ENCODE peak calls at places on chromosomes 5 and 9, in four cellular contexts. One of them, this sample, is unnamed.

GRCh38 chr5:1404062-1404461 is 41.2 kb downstream of the SLC6A3 start:
- DNase-seq in K562: no peak
- DNase-seq in HepG2: no peak
- DNase-seq in H1: no peak
- DNase-seq in this sample: no peak

GRCh38 chr9:95284152-95284551 is 33.4 kb downstream of the FANCC start:
- DNase-seq in H1: no peak
- DNase-seq in HepG2: no peak
- DNase-seq in K562: no peak
- DNase-seq in this sample: no peak

GRCh38 chr5:60633336-60633735 is 66.6 kb downstream of the DEPDC1B start:
- DNase-seq in HepG2: no peak
- DNase-seq in H1: no peak
- DNase-seq in K562: no peak
- DNase-seq in this sample: no peak

GRCh38 chr9:127692071-127692470 is 14.7 kb upstream of the CFAP157 start:
- DNase-seq in HepG2: no peak
- DNase-seq in H1: no peak
- DNase-seq in K562: no peak
- DNase-seq in this sample: no peak

GRCh38 chr5:138033916-138034315 is 1.0 kb upstream of the FAM13B start:
- DNase-seq in K562: no peak
- DNase-seq in HepG2: no peak
- DNase-seq in H1: no peak
- DNase-seq in this sample: no peak

GRCh38 chr9:6873862-6874261 is 116.1 kb downstream of the KDM4C start:
- DNase-seq in K562: no peak
- DNase-seq in H1: no peak
- DNase-seq in HepG2: no peak
- DNase-seq in this sample: no peak

GRCh38 chr9:8719833-8720486 is 920.4 kb upstream of the DMAC1 start:
- DNase-seq in HepG2: no peak
- DNase-seq in H1: no peak
- DNase-seq in K562: no peak
- DNase-seq in this sample: no peak

GRCh38 chr5:171317225-171317624 is 8.2 kb downstream of the TLX3 start:
- DNase-seq in HepG2: no peak
- DNase-seq in K562: peak; percentile 25
- DNase-seq in H1: no peak
- DNase-seq in this sample: no peak

GRCh38 chr9:19156026-19156474 is 28.8 kb upstream of the PLIN2 start:
- DNase-seq in H1: no peak
- DNase-seq in HepG2: peak; percentile 87
- DNase-seq in K562: no peak
- DNase-seq in this sample: no peak

GRCh38 chr5:143080407-143080806 is 310.2 kb downstream of the ARHGAP26 start:
- DNase-seq in HepG2: no peak
- DNase-seq in K562: no peak
- DNase-seq in H1: no peak
- DNase-seq in this sample: no peak

GRCh38 chr9:37966443-37967271 is 62.7 kb upstream of the SLC25A51 start:
- DNase-seq in HepG2: peak; percentile 52
- DNase-seq in K562: no peak
- DNase-seq in H1: no peak
- DNase-seq in this sample: no peak

GRCh38 chr5:122915717-122916399 is 70.4 kb downstream of the SNX24 start:
- DNase-seq in HepG2: peak; percentile 13
- DNase-seq in K562: no peak
- DNase-seq in H1: no peak
- DNase-seq in this sample: no peak

GRCh38 chr9:70873506-70873905 is 247.9 kb downstream of the TRPM3 start:
- DNase-seq in K562: no peak
- DNase-seq in H1: no peak
- DNase-seq in HepG2: no peak
- DNase-seq in this sample: no peak

GRCh38 chr5:78497573-78498533 is 137.4 kb downstream of the SCAMP1 start:
- DNase-seq in HepG2: no peak
- DNase-seq in K562: no peak
- DNase-seq in H1: no peak
- DNase-seq in this sample: no peak

GRCh38 chr9:111754800-111755199 is 39.9 kb downstream of the SHOC1 start:
- DNase-seq in HepG2: no peak
- DNase-seq in K562: no peak
- DNase-seq in H1: no peak
- DNase-seq in this sample: no peak

DNA sequence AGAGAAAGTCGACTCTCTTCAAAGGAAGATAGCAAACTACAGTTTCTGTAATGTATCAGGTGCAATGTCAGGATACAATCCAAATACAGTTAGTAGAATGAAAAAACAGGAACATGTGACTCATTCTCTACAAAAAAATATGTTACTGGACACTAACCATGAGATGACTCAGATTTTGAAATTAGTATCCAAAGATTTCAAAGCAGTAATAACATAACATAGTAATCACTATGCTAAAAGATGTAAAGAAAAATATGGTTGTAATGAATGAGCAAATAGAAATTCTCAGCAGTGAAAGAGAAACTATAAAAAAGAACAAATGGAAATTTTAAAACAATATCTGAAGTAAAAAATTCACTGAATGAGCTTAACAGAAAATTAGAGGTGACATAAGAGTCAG is 42.3 kb downstream of the SHOC1 start:
- DNase-seq in K562: no peak
- DNase-seq in HepG2: no peak
- DNase-seq in H1: no peak
- DNase-seq in this sample: no peak
- TF ChIP-seq HDAC6 in K562: no peak
- TF ChIP-seq HDAC6 in HepG2: no peak
- TF ChIP-seq HDAC6 in H1: no peak
- TF ChIP-seq HDAC6 in this sample: no peak

GRCh38 chr5:37842048-37842447 is 2.2 kb upstream of the GDNF start:
- DNase-seq in HepG2: no peak
- DNase-seq in K562: no peak
- DNase-seq in H1: no peak
- DNase-seq in this sample: no peak
- TF ChIP-seq BRCA1 in HepG2: no peak
- TF ChIP-seq BRCA1 in K562: no peak
- TF ChIP-seq BRCA1 in H1: no peak
- TF ChIP-seq BRCA1 in this sample: no peak

DNA sequence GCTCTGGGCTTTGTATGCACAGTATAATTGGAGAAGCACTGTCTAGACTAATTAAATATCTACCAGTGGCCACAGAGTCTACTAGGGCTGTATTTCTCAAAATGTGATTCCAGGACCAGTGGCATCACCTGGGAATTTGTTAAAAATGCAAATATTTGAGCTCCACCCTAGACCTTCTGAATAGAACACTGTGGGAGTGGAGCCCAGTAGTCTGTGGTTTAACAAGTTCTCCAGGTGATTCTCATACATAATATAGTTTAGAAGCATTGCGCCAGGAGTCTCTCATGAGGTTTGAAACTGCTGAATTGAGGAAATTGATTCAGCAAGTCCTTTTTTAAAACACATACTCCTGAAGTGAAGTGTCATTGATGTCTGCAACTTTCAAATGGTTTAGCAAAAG is 74.7 kb downstream of the FCHO2 start:
- DNase-seq in K562: no peak
- DNase-seq in HepG2: no peak
- DNase-seq in H1: no peak
- DNase-seq in this sample: no peak
- TF ChIP-seq HDAC6 in K562: no peak
- TF ChIP-seq HDAC6 in HepG2: no peak
- TF ChIP-seq HDAC6 in H1: no peak
- TF ChIP-seq HDAC6 in this sample: no peak

GRCh38 chr9:108530141-108530540 is 325.6 kb downstream of the ACTL7B start:
- DNase-seq in H1: no peak
- DNase-seq in HepG2: no peak
- DNase-seq in K562: no peak
- DNase-seq in this sample: no peak

GRCh38 chr9:108534741-108535140 is 321.0 kb downstream of the ACTL7B start:
- DNase-seq in H1: no peak
- DNase-seq in K562: no peak
- DNase-seq in HepG2: no peak
- DNase-seq in this sample: no peak

GRCh38 chr9:108537756-108538155 is 318.0 kb downstream of the ACTL7B start:
- DNase-seq in HepG2: no peak
- DNase-seq in H1: no peak
- DNase-seq in K562: no peak
- DNase-seq in this sample: no peak

GRCh38 chr9:108536836-108537601 is 318.8 kb downstream of the ACTL7B start:
- DNase-seq in HepG2: no peak
- DNase-seq in K562: no peak
- DNase-seq in H1: no peak
- DNase-seq in this sample: no peak

GRCh38 chr9:108535526-108535925 is 320.3 kb downstream of the ACTL7B start:
- DNase-seq in H1: no peak
- DNase-seq in HepG2: peak; percentile 9
- DNase-seq in K562: peak; percentile 30
- DNase-seq in this sample: no peak
- TF ChIP-seq BRCA1 in H1: no peak
- TF ChIP-seq BRCA1 in HepG2: no peak
- TF ChIP-seq BRCA1 in K562: no peak
- TF ChIP-seq BRCA1 in this sample: no peak

DNA sequence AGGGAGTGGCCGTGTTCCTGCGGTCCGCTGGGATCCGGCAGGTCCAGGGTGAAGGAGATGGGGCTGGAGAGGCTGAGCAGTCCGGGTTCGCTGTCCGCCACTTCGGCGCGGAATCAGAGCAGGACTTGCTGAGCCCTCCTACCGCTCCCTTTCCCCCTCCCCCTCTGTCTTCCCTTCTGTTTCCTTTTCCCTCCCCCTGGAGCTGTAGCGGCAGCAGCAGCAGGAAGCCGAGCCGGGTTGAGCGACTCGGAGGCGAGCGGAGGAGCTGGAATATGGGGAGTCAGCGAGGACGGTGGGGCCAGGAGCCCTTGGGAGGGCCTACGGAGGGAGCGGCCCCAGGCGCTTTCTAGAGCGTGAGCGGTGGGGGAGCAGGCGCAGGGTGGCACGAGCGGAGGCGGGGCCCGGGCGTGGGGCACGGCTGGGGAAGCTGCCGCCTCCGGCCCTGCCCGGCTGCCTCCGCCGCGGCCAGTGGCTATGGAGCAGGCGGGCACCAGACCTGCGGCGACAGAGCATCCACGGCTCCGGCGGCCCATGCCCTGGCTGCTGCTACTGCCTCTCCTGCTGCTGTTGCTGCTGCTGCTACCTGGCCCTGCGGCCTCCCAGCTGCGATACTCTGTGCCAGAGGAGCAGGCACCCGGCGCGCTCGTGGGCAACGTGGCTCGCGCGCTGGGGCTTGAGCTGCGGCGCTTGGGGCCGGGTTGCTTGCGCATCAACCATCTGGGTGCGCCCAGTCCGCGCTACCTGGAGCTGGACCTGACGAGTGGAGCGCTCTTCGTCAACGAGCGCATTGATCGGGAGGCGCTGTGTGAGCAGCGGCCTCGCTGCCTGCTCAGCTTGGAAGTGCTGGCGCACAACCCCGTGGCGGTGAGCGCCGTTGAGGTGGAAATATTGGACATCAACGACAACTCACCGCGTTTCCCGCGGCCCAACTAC is at the start of gene PCDHAC2:
- DNase-seq in H1: no peak
- DNase-seq in HepG2: no peak
- DNase-seq in K562: no peak
- DNase-seq in this sample: no peak
- TF ChIP-seq HDAC6 in H1: no peak
- TF ChIP-seq HDAC6 in HepG2: no peak
- TF ChIP-seq HDAC6 in K562: no peak
- TF ChIP-seq HDAC6 in this sample: no peak

GRCh38 chr5:141960449-141961323 is 2.7 kb upstream of the PCDH12 start:
- DNase-seq in K562: peak; percentile 89
- DNase-seq in HepG2: peak; percentile 79
- DNase-seq in H1: peak; percentile 50
- DNase-seq in this sample: peak; percentile 64

GRCh38 chr5:141958773-141959172 is 771 bp upstream of the PCDH12 start:
- DNase-seq in K562: no peak
- DNase-seq in H1: no peak
- DNase-seq in HepG2: no peak
- DNase-seq in this sample: no peak

GRCh38 chr5:141960018-141960417 is 2.0 kb upstream of the PCDH12 start:
- DNase-seq in HepG2: peak; percentile 17
- DNase-seq in K562: peak; percentile 38
- DNase-seq in H1: no peak
- DNase-seq in this sample: no peak

GRCh38 chr5:141963706-141964105 is 5.2 kb upstream of the RNF14 start:
- DNase-seq in H1: no peak
- DNase-seq in HepG2: no peak
- DNase-seq in K562: no peak
- DNase-seq in this sample: no peak

GRCh38 chr5:141961466-141961865 is 3.5 kb upstream of the PCDH12 start:
- DNase-seq in HepG2: no peak
- DNase-seq in H1: no peak
- DNase-seq in K562: no peak
- DNase-seq in this sample: no peak
- TF ChIP-seq BRCA1 in HepG2: no peak
- TF ChIP-seq BRCA1 in H1: no peak
- TF ChIP-seq BRCA1 in K562: no peak
- TF ChIP-seq BRCA1 in this sample: no peak

DNA sequence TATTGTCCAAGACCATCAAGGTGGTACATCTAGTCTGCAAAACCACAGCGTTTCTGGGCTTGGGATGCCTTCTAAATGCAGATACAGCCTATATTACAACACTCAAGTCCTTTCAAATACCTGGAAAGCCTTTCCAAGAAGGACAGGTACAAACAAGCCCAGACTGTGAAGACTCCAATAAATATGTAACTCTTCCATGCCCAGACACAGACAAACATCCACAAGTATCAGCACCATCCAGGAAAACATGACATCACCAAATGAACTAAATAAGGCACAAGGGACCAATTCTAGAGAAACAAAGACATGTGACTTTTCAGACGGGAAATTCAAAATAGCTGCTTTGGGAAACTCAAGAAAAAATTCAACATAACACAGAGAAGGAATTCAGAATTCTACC is 152.7 kb upstream of the POC5 start:
- DNase-seq in HepG2: no peak
- DNase-seq in H1: no peak
- DNase-seq in K562: no peak
- DNase-seq in this sample: no peak
- TF ChIP-seq HDAC6 in HepG2: no peak
- TF ChIP-seq HDAC6 in H1: no peak
- TF ChIP-seq HDAC6 in K562: no peak
- TF ChIP-seq HDAC6 in this sample: no peak

DNA sequence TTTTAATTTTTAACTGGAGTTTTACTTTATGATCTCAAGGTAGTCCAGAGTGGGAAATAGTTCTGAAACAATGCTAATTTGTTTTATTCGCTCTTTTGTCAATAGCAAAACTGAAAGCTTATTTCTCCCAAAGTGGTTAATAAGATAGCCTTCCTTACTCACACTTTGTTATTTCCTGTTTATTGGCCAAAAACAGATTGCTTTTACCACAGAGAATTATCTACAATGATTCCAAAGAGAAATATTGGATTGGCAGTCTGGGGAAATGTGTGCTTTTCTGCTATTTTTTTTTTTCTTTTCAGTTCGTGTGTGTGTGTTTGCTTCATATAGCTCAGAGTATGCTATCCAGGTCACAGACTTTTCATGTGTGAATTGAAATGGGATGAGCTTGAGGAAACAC is 756.7 kb upstream of the RGMB start:
- DNase-seq in K562: no peak
- DNase-seq in H1: no peak
- DNase-seq in HepG2: no peak
- DNase-seq in this sample: no peak
- TF ChIP-seq BRCA1 in K562: no peak
- TF ChIP-seq BRCA1 in H1: no peak
- TF ChIP-seq BRCA1 in HepG2: no peak
- TF ChIP-seq BRCA1 in this sample: no peak